ENCODE peak calls at places on chromosomes 12 and 14, in five cellular contexts. H, G, T, J and C are unnamed samples.

GRCh38 chr12:81078469-81079196 is 754 bp downstream of the ACSS3 start:
- DNase-seq in T (peak), H (no peak), J (peak), G (no peak), C (no peak)

GRCh38 chr14:52015411-52016030 is 26.2 kb downstream of the RTRAF start:
- DNase-seq in J (peak), H (no peak), G (no peak), T (no peak), C (no peak)

GRCh38 chr12:96989916-96990315 is 82.9 kb downstream of the NEDD1 start:
- DNase-seq in T (peak), J (no peak), G (peak), H (no peak), C (no peak)

GRCh38 chr12:75208851-75209781 is 523 bp downstream of the KCNC2 start:
- DNase-seq in J (no peak), H (peak), T (peak), G (no peak), C (peak)

GRCh38 chr14:73463411-73463810 is 5.1 kb upstream of the NUMB start:
- DNase-seq in H (no peak), G (no peak), T (peak), J (peak), C (no peak)

GRCh38 chr14:102927878-102928411 is 5.5 kb downstream of the AMN start:
- DNase-seq in H (no peak), T (no peak), J (no peak), G (no peak), C (peak)

GRCh38 chr12:54932038-54932437 is 52.5 kb downstream of the TESPA1 start:
- DNase-seq in G (no peak), H (no peak), T (no peak), J (no peak), C (no peak)

GRCh38 chr14:68349900-68350323 is 443.0 kb downstream of the ZFP36L1 start:
- DNase-seq in G (no peak), H (no peak), J (no peak), T (peak), C (no peak)

GRCh38 chr14:62645649-62646048 is 399.6 kb downstream of the KCNH5 start:
- DNase-seq in T (no peak), G (no peak), J (no peak), H (no peak), C (no peak)

GRCh38 chr14:57617510-57617909 is 123.9 kb upstream of the CCDC198 start:
- DNase-seq in H (no peak), T (no peak), J (no peak), G (no peak), C (no peak)

GRCh38 chr12:52202361-52203078 is 10.7 kb upstream of the KRT80 start:
- DNase-seq in J (no peak), G (no peak), H (no peak), T (peak), C (peak)

GRCh38 chr12:116687888-116688287 is 50.0 kb downstream of the SPRING1 start:
- DNase-seq in J (peak), G (no peak), T (peak), H (no peak), C (no peak)

GRCh38 chr14:99615497-99616245 is 11.7 kb upstream of the CCDC85C start:
- DNase-seq in H (no peak), T (no peak), J (no peak), G (no peak), C (no peak)

GRCh38 chr12:131965073-131965472 is 15.3 kb downstream of the EP400 start:
- DNase-seq in T (no peak), G (no peak), J (no peak), H (no peak), C (no peak)

GRCh38 chr14:26765301-26765700 is 167.5 kb upstream of the NOVA1 start:
- DNase-seq in G (no peak), J (no peak), T (no peak), H (no peak), C (no peak)

GRCh38 chr12:94211011-94211410 is 62.6 kb downstream of the PLXNC1 start:
- DNase-seq in H (no peak), T (no peak), G (no peak), J (no peak), C (no peak)

GRCh38 chr14:96567289-96567899 is 65.2 kb downstream of the PAPOLA start:
- DNase-seq in J (no peak), G (no peak), H (no peak), T (peak), C (no peak)

GRCh38 chr14:39956372-39956771 is 524.1 kb upstream of the FBXO33 start:
- DNase-seq in H (no peak), G (peak), J (no peak), T (no peak), C (no peak)

GRCh38 chr12:53327435-53328042 is 6.1 kb upstream of the AAAS start:
- DNase-seq in T (peak), G (no peak), H (no peak), J (no peak), C (no peak)

GRCh38 chr14:95174184-95174804 is 17.0 kb upstream of the DICER1 start:
- DNase-seq in H (no peak), G (no peak), J (no peak), T (peak), C (no peak)

GRCh38 chr12:124637586-124637985 is 70.2 kb upstream of the NCOR2 start:
- DNase-seq in T (no peak), G (no peak), J (no peak), H (no peak), C (no peak)

GRCh38 chr14:71491925-71492324 is 440.3 kb upstream of the RGS6 start:
- DNase-seq in T (peak), G (no peak), H (no peak), J (no peak), C (no peak)

GRCh38 chr14:45811155-45811554 is 558.2 kb upstream of the MIS18BP1 start:
- DNase-seq in J (no peak), H (no peak), T (no peak), G (no peak), C (no peak)

GRCh38 chr12:58640314-58640713 is 280.0 kb downstream of the LRIG3 start:
- DNase-seq in H (no peak), G (no peak), T (peak), J (no peak), C (no peak)

GRCh38 chr12:44709166-44709565 is 166.9 kb downstream of the NELL2 start:
- DNase-seq in G (no peak), J (no peak), H (no peak), T (no peak), C (no peak)

GRCh38 chr12:112564160-112564559 is 145.4 kb downstream of the PTPN11 start:
- DNase-seq in J (no peak), H (no peak), G (no peak), T (no peak), C (no peak)
- TF ChIP-seq CTCF in J (no peak), H (peak), G (no peak), T (no peak), C (peak)

DNA sequence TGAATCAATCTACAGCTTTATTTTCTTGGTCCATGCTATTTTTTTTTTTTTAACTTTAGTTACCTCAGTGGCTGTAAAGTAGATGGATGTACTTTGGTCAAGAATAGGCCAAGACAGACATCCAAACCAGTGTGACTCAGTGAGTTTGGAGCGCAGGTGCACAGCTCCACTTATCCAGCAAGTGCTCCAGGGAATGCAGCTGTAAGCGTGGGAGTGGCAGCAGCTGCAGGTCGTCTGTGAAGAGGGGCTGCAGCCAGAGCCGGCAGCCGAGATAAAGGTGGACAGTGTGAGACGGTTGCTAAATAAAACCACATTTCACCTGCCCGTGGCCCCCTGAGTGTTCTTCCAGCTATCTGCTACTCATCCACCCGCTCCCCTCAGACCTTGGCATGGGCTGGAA is 1018.7 kb downstream of the AACS start:
- DNase-seq in J (no peak), H (no peak), G (no peak), T (no peak), C (no peak)
- TF ChIP-seq CTCF in J (no peak), H (no peak), G (no peak), T (no peak), C (no peak)

DNA sequence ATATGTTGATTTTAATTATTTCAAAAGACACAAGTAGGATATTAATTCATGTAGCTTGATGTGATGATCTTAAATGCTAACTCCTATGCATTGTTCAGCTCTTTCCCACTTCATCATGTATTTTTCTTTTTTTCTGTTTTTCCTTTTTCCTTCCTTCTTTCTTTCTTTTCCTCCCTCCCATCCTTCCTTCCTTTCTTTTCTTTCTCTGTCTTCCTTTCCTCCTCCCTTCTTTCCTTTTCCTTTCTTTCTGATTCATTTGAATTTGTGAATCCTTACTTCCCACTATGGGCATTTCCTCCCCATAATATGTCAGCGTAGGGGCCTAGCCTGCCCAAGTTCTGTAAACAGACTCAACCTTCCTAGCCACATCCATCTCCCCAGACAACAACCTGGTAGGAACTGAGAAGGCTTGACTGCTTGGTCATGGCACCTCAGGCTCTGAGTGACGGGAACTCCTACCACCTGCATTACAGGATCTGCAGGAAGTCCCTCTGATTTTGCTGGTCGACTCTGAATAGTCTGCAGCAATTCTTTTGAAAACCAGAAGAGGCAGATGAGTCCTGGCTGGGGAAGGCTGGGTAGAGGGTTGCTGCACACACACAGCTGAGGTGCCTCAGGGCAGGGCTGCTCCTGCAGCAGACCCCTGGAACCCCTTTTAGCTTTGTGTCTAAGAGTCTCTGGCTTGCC is 33.4 kb upstream of the BHLHE41 start:
- DNase-seq in J (no peak), G (peak), T (no peak), H (peak), C (no peak)
- TF ChIP-seq CTCF in J (no peak), G (peak), T (no peak), H (no peak), C (no peak)

GRCh38 chr12:90987520-90987919 is 17.3 kb downstream of the EPYC start:
- DNase-seq in H (no peak), J (no peak), G (no peak), T (no peak), C (no peak)
- TF ChIP-seq CTCF in H (no peak), J (peak), G (peak), T (no peak), C (no peak)

DNA sequence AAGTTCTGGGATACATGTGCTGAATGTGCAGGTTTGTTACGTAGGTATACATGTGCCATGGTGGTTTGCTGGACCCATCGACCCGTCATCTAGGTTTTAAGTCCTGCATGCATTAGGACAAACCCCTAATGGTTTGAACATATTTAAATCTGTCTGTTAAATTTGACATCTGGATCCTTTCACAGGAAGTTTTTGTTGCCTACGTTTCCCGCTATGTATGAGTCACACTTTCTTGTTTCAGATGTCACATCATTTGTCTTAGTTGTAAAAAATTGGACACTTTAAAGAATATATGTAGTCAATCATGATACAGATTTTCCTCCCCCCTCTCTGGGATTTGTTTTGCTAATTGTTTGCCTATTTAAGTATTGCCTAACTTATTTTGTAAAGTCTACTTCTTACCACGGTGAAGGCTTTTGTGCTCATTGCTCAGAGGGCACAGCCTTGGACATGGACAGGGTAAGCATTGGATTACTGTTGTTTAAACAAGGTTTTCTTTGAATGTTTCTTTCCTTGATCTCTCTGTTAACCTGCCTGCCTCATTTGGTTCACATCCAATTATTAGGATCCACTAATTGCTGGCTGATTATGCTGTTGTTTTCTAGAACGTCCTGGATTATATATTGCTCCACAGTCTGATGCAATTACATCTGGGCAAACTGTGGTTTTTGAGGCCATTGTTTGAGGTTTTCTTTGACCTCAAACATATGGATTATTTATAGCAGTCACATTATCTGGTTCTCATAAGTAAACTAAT is 1441.4 kb downstream of the AACS start:
- DNase-seq in T (peak), G (peak), J (no peak), H (no peak), C (no peak)
- TF ChIP-seq CTCF in T (no peak), G (no peak), J (no peak), H (no peak), C (no peak)

DNA sequence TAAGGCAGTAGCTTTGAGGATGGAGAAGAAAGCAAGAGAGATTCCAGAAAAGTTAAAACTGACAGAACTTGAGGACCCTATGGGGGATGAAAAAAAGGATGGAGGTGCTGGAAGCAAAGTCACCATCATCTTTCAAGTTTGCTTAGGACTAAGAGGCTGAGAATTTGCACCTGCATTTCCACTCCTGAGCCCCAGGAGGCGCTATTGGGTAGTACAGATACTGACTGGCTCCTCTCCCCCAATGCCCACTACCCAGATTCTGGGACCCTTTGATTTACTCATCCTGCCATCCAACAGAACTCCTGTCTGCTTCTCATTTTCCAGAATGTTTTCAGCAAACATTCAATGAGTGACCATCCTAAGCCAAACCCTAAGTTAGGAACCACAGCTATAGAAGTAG is 34.0 kb upstream of the CMKLR1 start:
- DNase-seq in G (no peak), T (no peak), H (no peak), J (no peak), C (no peak)
- TF ChIP-seq CTCF in G (peak), T (peak), H (no peak), J (no peak), C (peak)

GRCh38 chr12:50101663-50102062 is 2.1 kb upstream of the GPD1 start:
- DNase-seq in G (no peak), T (peak), H (no peak), J (no peak), C (no peak)
- TF ChIP-seq CTCF in G (no peak), T (peak), H (no peak), J (peak), C (peak)